ENCODE peak calls at places on chromosomes 16 and 17, in four cellular contexts. Q is A549, T is HepG2, Y is K562. B is an unnamed sample.

GRCh38 chr16:4437366-4437765 is 11.7 kb downstream of the DNAJA3 start:
- DNase-seq in T (no peak), Q (no peak), Y (no peak), B (no peak)

GRCh38 chr16:68332411-68333121 is 21.7 kb downstream of the PRMT7 start:
- DNase-seq in Y (no peak), Q (no peak), T (peak), B (no peak)

GRCh38 chr17:42247734-42248133 is 28.5 kb downstream of the STAT5B start:
- DNase-seq in Q (peak), Y (no peak), T (peak), B (no peak)

GRCh38 chr17:26818736-26819135 is 475.2 kb upstream of the WSB1 start:
- DNase-seq in Q (peak), T (peak), Y (no peak), B (no peak)

GRCh38 chr17:27630607-27631408 is at the start of gene LGALS9:
- DNase-seq in Q (no peak), Y (no peak), T (no peak), B (no peak)

GRCh38 chr16:23597003-23597756 is 1.1 kb upstream of the NDUFAB1 start:
- DNase-seq in Y (peak), Q (peak), T (peak), B (peak)

GRCh38 chr16:53509906-53510703 is 7.1 kb upstream of the AKTIP start:
- DNase-seq in T (peak), Q (peak), Y (peak), B (peak)

GRCh38 chr17:78661092-78661770 is 84.0 kb upstream of the DNAH17 start:
- DNase-seq in Q (peak), Y (no peak), T (no peak), B (no peak)

GRCh38 chr17:40857535-40857934 is 9.5 kb downstream of the KRT12 start:
- DNase-seq in Y (no peak), T (no peak), Q (no peak), B (no peak)

GRCh38 chr17:81833921-81834830 is 674 bp downstream of the PPP1R27 start:
- DNase-seq in Y (no peak), T (no peak), Q (no peak), B (no peak)

GRCh38 chr17:511001-511690 is 158.5 kb upstream of the RPH3AL start:
- DNase-seq in T (no peak), Y (no peak), Q (no peak), B (no peak)

GRCh38 chr17:68592667-68593330 is 8.4 kb downstream of the FAM20A start:
- DNase-seq in Q (no peak), Y (no peak), T (no peak), B (no peak)

GRCh38 chr16:74661064-74661463 is 5.6 kb downstream of the RFWD3 start:
- DNase-seq in Q (no peak), Y (no peak), T (no peak), B (no peak)

GRCh38 chr17:73137376-73137775 is 27.4 kb upstream of the SSTR2 start:
- DNase-seq in Q (no peak), Y (no peak), T (no peak), B (no peak)

GRCh38 chr16:58196898-58197313 is 1.0 kb downstream of the CSNK2A2 start:
- DNase-seq in Y (no peak), T (no peak), Q (no peak), B (no peak)

GRCh38 chr16:80852261-80852872 is 48.0 kb upstream of the CDYL2 start:
- DNase-seq in Y (peak), T (peak), Q (peak), B (peak)

GRCh38 chr17:27457405-27457730 is 1.1 kb downstream of the KSR1 start:
- DNase-seq in T (no peak), Y (no peak), Q (no peak), B (no peak)

GRCh38 chr16:1989209-1989825 is 453 bp upstream of the SYNGR3 start:
- DNase-seq in Y (no peak), Q (no peak), T (no peak), B (peak)

GRCh38 chr16:35181422-35182030 is 1722.1 kb downstream of the TP53TG3F start:
- DNase-seq in Q (no peak), T (no peak), Y (no peak), B (no peak)

GRCh38 chr16:22297871-22298733 is 893 bp downstream of the POLR3E start:
- DNase-seq in Q (peak), T (peak), Y (peak), B (peak)

GRCh38 chr17:4836221-4836620 is 3.1 kb downstream of the MINK1 start:
- DNase-seq in Q (no peak), Y (no peak), T (no peak), B (no peak)

GRCh38 chr17:40519089-40519775 is 17.8 kb upstream of the TNS4 start:
- DNase-seq in T (no peak), Y (no peak), Q (no peak), B (no peak)

GRCh38 chr16:59909262-59909661 is 1175.1 kb upstream of the GOT2 start:
- DNase-seq in Y (no peak), T (no peak), Q (no peak), B (no peak)

GRCh38 chr16:89476379-89476778 is 14.0 kb downstream of the ANKRD11 start:
- DNase-seq in T (no peak), Q (no peak), Y (no peak), B (no peak)

GRCh38 chr16:2769675-2770056 is 7.4 kb downstream of the ELOB start:
- DNase-seq in T (no peak), Y (no peak), Q (peak), B (no peak)

GRCh38 chr16:49282690-49283375 is 1.2 kb upstream of the CBLN1 start:
- DNase-seq in Q (no peak), T (peak), Y (no peak), B (peak)

GRCh38 chr16:49281481-49281842 is at the start of gene CBLN1:
- DNase-seq in T (no peak), Y (no peak), Q (no peak), B (no peak)

GRCh38 chr16:49283376-49284049 is 1.9 kb upstream of the CBLN1 start:
- DNase-seq in T (no peak), Y (no peak), Q (no peak), B (no peak)

GRCh38 chr16:49280861-49281331 is 742 bp downstream of the CBLN1 start:
- DNase-seq in Q (no peak), T (no peak), Y (no peak), B (no peak)

GRCh38 chr16:49281843-49282642 is 405 bp upstream of the CBLN1 start:
- DNase-seq in Q (peak), Y (peak), T (no peak), B (peak)
- TF ChIP-seq HMGXB4 in Q (no peak), Y (no peak), T (no peak), B (peak)

GRCh38 chr16:66696669-66697630 is at the start of gene CMTM4:
- DNase-seq in Y (peak), Q (peak), T (peak), B (peak)

GRCh38 chr16:66695474-66695934 is 1.0 kb downstream of the CMTM4 start:
- DNase-seq in T (no peak), Y (no peak), Q (no peak), B (no peak)

GRCh38 chr16:66698046-66698445 is 1.5 kb upstream of the CMTM4 start:
- DNase-seq in Q (no peak), T (no peak), Y (no peak), B (no peak)

GRCh38 chr16:66693088-66693487 is 3.5 kb downstream of the CMTM4 start:
- DNase-seq in Q (no peak), T (no peak), Y (no peak), B (no peak)

DNA sequence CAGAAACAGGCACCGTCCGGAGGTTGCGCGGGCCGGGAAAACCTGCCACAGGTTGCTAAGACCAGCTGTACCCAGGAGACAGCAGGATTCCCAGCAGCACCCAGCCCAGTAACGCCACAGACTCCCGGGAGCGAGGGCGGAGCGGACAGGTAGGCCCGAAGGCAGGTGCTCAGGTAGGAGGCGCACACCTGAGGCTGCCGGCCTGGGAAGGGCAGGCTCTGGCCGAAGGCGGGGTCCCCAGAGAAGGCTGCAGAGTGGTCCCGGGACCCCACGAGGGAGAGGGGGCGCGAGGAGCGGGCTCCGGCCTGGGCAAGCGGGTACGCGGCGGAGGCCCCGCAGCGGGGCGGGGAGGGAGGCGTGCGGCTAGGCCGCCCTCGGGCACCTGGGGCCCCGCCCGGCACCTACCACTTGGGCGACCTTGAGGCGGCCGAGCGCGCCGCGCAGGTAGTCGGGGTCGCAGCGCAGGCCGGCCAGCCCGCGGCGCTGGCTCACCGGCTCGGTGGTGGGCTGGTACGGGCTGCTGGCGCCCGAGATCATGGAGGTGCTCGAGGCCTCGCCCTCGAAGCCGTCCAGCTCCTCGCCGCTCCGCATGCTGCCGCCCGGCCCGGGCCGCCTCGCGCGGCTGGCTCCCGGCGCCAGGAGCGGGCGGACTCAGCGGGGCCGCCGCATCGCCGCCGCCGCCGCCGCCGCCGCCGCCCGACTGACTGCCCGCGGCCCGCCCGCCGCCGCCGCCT is 441 bp downstream of the CMTM4 start:
- DNase-seq in T (no peak), Y (peak), Q (peak), B (peak)
- TF ChIP-seq HMGXB4 in T (peak), Y (no peak), Q (no peak), B (peak)

GRCh38 chr16:85463228-85463611 is 149.9 kb upstream of the GSE1 start:
- DNase-seq in Q (no peak), T (no peak), Y (peak), B (no peak)
- TF ChIP-seq HMGXB4 in Q (no peak), T (no peak), Y (no peak), B (no peak)

DNA sequence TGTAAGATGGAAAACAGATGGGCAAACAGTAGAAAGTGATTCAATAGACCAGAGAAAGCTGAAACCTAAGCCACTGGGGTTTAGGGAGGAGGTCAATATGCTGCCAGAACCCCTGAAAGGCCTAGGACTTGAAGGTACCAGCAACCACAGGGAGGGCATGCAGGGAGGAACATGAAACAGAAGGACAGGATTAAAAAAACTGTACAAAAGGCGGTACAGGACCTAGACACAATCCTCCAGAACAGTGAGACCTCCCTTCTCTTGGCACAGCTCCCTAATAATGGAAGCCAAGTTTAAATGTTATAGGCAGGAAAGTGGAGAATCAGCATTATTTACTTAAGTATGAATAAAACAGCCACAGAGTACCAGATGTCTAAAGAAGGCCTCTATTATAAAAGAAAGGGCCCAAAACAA is 105.5 kb downstream of the SPAG9 start:
- DNase-seq in Y (no peak), T (no peak), Q (no peak), B (no peak)
- TF ChIP-seq HMGXB4 in Y (no peak), T (no peak), Q (no peak), B (no peak)

DNA sequence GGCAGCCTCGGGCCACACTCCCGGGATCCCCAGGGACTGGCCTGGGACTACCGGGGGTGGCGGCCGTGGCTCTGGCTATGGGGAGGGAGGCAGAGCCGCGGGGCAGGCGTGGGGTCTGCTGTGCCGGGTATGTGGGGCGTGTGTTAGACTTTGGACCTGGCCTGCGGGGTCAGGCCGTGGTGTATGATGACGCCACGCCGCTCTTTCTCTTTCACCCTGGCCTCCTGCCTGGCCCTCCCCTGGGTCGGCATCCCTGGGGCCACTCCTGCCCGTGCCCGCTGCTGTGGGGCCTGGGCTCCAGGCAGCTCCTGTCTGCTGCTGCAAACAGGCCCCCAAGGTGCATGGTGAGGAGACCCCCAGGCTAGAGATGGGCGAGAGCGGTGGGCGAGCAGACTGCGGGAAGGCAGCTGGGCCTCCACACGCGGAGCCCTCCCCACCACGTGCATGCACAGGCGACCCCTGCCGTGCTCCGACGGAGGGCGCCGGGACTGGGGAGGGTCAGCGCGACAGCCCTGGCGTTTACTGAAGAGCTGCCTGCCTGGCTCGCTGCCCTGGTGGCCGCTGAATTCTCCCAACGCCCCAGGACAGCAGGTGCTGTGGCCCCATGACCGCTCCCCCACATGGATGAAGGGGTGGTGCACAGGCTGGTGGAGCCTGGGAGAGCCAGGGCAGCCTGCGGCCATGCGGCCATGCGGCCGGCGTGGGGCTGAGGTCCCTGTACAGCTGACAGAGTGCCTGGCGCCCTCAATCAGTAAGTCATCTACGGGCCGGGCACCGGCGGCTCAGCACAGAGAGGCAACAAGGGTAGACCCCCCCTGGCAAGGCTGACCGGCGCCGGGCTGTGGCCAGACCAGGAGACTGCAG is 16.0 kb downstream of the CAPN15 start:
- DNase-seq in Y (no peak), Q (no peak), T (peak), B (no peak)
- TF ChIP-seq HMGXB4 in Y (no peak), Q (no peak), T (peak), B (no peak)

DNA sequence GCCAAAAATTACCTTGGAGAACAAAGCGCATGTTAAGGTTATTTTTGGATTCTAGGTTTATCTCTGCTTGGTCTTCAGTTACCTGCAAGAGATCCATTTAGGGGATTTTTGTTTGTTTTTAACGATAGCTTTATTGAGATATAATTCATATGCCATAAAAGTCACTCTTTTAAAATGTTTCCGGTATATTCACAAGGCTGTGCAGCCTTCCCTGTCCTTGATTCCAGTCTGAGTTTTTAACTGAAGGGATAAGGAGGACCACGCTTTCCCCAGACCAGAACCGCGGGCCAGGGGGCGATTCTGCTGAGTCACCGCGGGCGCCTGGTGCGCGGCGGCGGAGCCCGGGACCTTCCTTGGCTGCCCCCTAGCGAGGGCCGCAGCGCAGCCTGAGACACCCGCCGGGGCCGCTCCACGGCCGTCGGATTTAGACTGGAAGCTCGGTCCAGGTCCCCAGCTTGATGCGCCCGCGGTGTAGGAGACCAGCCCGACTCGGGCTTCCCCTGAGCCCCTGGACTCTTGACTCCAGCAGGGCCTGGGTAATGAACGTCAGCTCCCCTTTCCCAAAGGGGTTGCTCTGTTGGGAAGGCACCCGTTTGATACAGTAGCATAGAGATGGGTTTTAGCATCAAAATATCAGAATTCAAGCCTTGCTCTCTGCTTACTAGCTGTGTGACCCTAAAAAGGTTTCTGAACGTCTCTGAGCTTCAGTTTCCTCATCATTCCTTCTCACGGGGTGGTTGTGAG is 50.0 kb upstream of the STH start:
- DNase-seq in Q (peak), T (peak), Y (peak), B (peak)
- TF ChIP-seq HMGXB4 in Q (no peak), T (peak), Y (no peak), B (peak)

DNA sequence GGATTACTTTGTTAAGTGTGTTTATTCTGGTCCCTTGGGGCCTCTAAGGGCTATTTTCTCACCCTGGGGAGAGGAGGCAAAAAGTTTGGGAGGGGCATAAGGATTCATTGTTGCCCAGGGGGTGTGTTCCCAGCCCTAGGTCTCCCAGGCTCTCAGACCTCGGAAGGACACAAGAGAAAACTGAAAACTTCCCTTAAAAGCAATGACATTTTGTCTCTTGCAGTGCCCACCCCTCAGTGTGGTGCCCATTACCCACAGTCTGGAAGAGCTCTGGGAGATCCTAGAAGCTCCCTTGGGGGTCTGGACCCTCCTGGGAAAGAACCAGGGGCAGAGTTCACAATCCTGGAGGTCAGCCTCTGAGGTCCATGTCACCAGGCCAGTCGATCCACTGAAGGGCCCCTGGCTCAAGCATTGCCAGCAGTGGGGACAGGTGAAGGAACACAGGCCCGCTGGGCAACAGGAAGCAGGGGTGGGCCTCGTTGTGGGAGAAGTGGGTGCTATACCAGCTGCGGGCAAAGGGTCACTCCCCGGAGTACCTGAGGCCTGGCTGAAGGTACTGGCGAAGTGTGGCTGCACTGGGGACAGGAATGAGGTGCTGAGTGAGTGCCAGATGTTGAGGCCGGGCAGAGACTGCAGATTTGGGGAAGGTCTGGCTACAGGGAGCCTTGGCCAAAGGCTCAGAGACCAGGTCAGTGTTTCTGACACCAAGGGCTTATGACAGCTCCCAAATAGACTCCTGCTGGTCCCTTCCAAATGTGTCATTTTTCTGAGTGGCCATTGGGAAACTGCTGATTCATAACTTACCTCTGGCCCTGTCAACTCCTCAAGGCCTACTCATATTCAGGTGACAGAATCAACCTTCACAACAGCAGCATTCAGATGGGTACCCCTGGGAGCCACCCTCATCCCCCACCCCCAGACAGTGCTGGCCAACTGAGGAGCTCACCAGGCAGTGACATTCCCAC is 4.6 kb upstream of the ZNF747 start:
- DNase-seq in Q (no peak), T (no peak), Y (no peak), B (no peak)
- TF ChIP-seq HMGXB4 in Q (no peak), T (no peak), Y (no peak), B (no peak)

GRCh38 chr17:61255609-61256008 is 144.0 kb upstream of the TBX2 start:
- DNase-seq in Q (no peak), T (no peak), Y (no peak), B (no peak)

GRCh38 chr17:61251939-61252865 is 147.4 kb upstream of the TBX2 start:
- DNase-seq in T (no peak), Q (peak), Y (no peak), B (no peak)

GRCh38 chr17:61253937-61254677 is 145.5 kb upstream of the TBX2 start:
- DNase-seq in T (no peak), Q (no peak), Y (no peak), B (no peak)

GRCh38 chr17:61254894-61255293 is 144.7 kb upstream of the TBX2 start:
- DNase-seq in Q (no peak), Y (no peak), T (no peak), B (no peak)

GRCh38 chr17:61253293-61253801 is 146.3 kb upstream of the TBX2 start:
- DNase-seq in Q (no peak), Y (no peak), T (no peak), B (no peak)
- TF ChIP-seq HMGXB4 in Q (no peak), Y (no peak), T (no peak), B (no peak)

GRCh38 chr16:86337138-86337537 is 173.2 kb upstream of the FOXF1 start:
- DNase-seq in T (no peak), Y (no peak), Q (no peak), B (no peak)
- TF ChIP-seq HMGXB4 in T (no peak), Y (no peak), Q (no peak), B (no peak)